ENCODE peak calls at places on chromosomes 11 and 22, in six cellular contexts. Q is K562, B is suprapubic skin, J is SK-N-SH, M is tibial nerve, V is A549. Y is an unnamed sample.

GRCh38 chr11:12066056-12066798 is 44.2 kb upstream of the MICAL2 start:
- DNase-seq in Q (no peak), B (peak), J (no peak), M (no peak), V (peak), Y (peak)

GRCh38 chr11:66022401-66023185 is 3.7 kb downstream of the CATSPER1 start:
- DNase-seq in Q (peak), B (peak), J (peak), M (peak), V (peak), Y (peak)

GRCh38 chr22:21938071-21938822 is 14.4 kb downstream of the PPM1F start:
- DNase-seq in Q (peak), B (peak), J (peak), M (peak), V (peak), Y (peak)

GRCh38 chr11:6569706-6570105 is 33.7 kb downstream of the RRP8 start:
- DNase-seq in Q (no peak), B (no peak), J (no peak), M (no peak), V (no peak), Y (no peak)

GRCh38 chr22:40426671-40427070 is 56.3 kb downstream of the SGSM3 start:
- DNase-seq in Q (no peak), B (no peak), J (no peak), M (no peak), V (no peak), Y (no peak)

GRCh38 chr11:65646921-65647701 is 9.2 kb downstream of the SIPA1 start:
- DNase-seq in Q (peak), B (no peak), J (peak), M (no peak), V (peak), Y (no peak)

GRCh38 chr22:20131856-20132685 is 467 bp downstream of the ZDHHC8 start:
- DNase-seq in Q (peak), B (no peak), J (peak), M (no peak), V (no peak), Y (peak)

GRCh38 chr11:122306776-122307479 is 190.9 kb upstream of the BLID start:
- DNase-seq in Q (no peak), B (no peak), J (no peak), M (no peak), V (no peak), Y (no peak)

GRCh38 chr11:115929618-115930129 is 425.5 kb upstream of the CADM1 start:
- DNase-seq in Q (no peak), B (no peak), J (no peak), M (no peak), V (no peak), Y (no peak)
- TF ChIP-seq EP300 in Q (no peak), B (no peak), J (no peak), M (no peak), V (no peak), Y (no peak)

GRCh38 chr11:119314748-119315138 is 2.2 kb downstream of the MCAM start:
- DNase-seq in Q (no peak), B (no peak), J (peak), M (no peak), V (no peak), Y (no peak)
- H3K27ac ChIP-seq in Q (no peak), B (no peak), J (no peak), M (peak), V (no peak), Y (peak)

GRCh38 chr11:270451-271208 is 7.6 kb upstream of the NLRP6 start:
- DNase-seq in Q (no peak), B (no peak), J (no peak), M (no peak), V (no peak), Y (no peak)
- H3K4me3 ChIP-seq in Q (no peak), B (no peak), J (no peak), M (no peak), V (no peak), Y (no peak)

GRCh38 chr11:69305885-69306540 is 12.1 kb downstream of the MYEOV start:
- DNase-seq in Q (no peak), B (no peak), J (no peak), M (no peak), V (no peak), Y (peak)
- TF ChIP-seq EP300 in Q (no peak), B (no peak), J (no peak), M (no peak), V (no peak), Y (no peak)

DNA sequence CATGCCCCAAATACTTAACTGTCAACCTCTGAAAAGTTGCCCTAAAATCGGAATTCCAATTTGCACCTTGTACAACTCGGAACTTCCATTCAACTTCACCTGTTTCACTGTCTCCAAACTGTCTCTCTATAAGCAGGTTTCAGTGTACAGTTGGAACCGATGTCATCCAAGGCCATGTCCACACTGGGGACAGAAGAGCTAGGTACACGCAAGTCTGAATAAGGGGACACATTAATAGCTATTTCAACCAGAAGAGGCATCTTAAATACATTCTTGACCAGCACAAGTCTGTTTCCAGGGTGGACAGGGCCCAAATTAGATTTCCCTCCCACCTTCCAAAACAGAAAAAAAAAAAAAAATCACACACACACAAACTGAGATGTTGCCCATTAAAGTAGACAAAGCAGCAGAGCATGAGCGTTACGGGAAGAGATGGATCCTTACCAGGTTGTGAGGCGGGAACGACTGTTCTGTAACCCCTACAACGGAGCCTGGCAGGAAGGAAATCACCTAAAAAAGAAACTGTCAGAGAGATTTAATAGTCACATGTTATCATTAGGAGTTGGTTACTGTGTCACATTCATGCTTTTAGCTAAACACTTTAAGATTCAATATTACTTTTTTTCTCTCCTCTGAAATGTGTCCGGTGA is 1.7 kb downstream of the CREBZF start:
- DNase-seq in Q (no peak), B (no peak), J (no peak), M (no peak), V (no peak), Y (no peak)
- H3K27ac ChIP-seq in Q (peak), B (peak), J (peak), M (peak), V (peak), Y (peak)

DNA sequence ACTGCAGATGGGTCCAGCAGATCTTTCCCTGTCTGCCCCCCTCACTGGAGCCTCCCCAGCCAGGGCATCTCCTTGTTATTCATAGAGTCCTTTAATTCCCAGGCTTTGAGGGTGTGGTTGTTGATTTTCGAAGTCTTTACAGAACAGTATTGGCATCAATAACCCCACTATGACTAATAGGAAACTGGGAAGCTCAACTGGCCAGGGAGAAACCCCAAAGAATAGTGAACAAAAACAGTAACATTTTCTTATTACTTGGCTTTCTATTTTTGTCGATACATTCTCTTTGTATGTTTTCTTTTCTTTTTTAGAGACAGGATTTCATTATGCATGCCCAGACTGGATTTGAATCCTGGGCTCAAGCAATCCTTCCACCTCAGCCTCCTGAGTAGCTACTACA is 57.9 kb downstream of the NF2 start:
- DNase-seq in Q (no peak), B (no peak), J (no peak), M (no peak), V (no peak), Y (no peak)
- H3K4me3 ChIP-seq in Q (no peak), B (no peak), J (no peak), M (no peak), V (no peak), Y (no peak)

Y was measured in upper lobe of left lung.